ENCODE peak calls at places on chromosomes 6 and 20, in ten cellular contexts. O is esophagus squamous epithelium, R is ovary, Y is thyroid gland, E is Peyer's patch, T is breast epithelium, G is heart left ventricle, F is IMR-90, B is spleen, K is K562. L is an unnamed sample.

GRCh38 chr20:2751868-2752630 is 48.4 kb downstream of the CPXM1 start:
- DNase-seq in O (no peak), R (peak; percentile 64), Y (peak; percentile 54), E (peak; percentile 58), T (no peak), G (no peak), F (no peak), B (peak; percentile 83), K (peak; percentile 44), L (peak; percentile 23)

GRCh38 chr20:44181611-44182010 is 5.4 kb downstream of the JPH2 start:
- DNase-seq in O (no peak), R (no peak), Y (no peak), E (no peak), T (no peak), G (no peak), F (no peak), B (no peak), K (no peak), L (no peak)

GRCh38 chr6:48757661-48758060 is 646.7 kb upstream of the PTCHD4 start:
- DNase-seq in O (no peak), R (no peak), Y (no peak), E (no peak), T (no peak), G (no peak), F (no peak), B (no peak), K (no peak), L (no peak)

GRCh38 chr6:11008821-11009220 is 35.3 kb downstream of the ELOVL2 start:
- DNase-seq in O (no peak), R (no peak), Y (no peak), E (no peak), T (no peak), G (no peak), F (peak; percentile 84), B (no peak), K (no peak), L (no peak)

GRCh38 chr6:67353861-67354260 is 1281.2 kb upstream of the ADGRB3 start:
- DNase-seq in O (no peak), R (no peak), Y (no peak), E (no peak), T (no peak), G (no peak), F (no peak), B (no peak), K (no peak), L (no peak)

GRCh38 chr6:1464796-1465348 is 75.5 kb downstream of the FOXF2 start:
- DNase-seq in O (no peak), R (no peak), Y (no peak), E (no peak), T (no peak), G (no peak), F (no peak), B (no peak), K (no peak), L (no peak)

GRCh38 chr6:21331221-21331620 is 262.3 kb upstream of the SOX4 start:
- DNase-seq in O (no peak), R (peak; percentile 38), Y (peak; percentile 76), E (no peak), T (peak; percentile 53), G (peak; percentile 81), F (no peak), B (no peak), K (no peak), L (no peak)

GRCh38 chr20:4885877-4886276 is 115.4 kb downstream of the SLC23A2 start:
- DNase-seq in O (no peak), R (no peak), Y (no peak), E (no peak), T (no peak), G (no peak), F (no peak), B (no peak), K (no peak), L (no peak)

GRCh38 chr6:22737331-22737730 is 168.0 kb downstream of the HDGFL1 start:
- DNase-seq in O (no peak), R (peak; percentile 66), Y (peak; percentile 19), E (no peak), T (peak; percentile 17), G (peak; percentile 57), F (peak; percentile 53), B (no peak), K (peak; percentile 2), L (peak; percentile 17)

GRCh38 chr6:45209762-45210161 is 118.4 kb upstream of the RUNX2 start:
- DNase-seq in O (no peak), R (no peak), Y (no peak), E (no peak), T (no peak), G (no peak), F (peak; percentile 4), B (no peak), K (no peak), L (no peak)

DNA sequence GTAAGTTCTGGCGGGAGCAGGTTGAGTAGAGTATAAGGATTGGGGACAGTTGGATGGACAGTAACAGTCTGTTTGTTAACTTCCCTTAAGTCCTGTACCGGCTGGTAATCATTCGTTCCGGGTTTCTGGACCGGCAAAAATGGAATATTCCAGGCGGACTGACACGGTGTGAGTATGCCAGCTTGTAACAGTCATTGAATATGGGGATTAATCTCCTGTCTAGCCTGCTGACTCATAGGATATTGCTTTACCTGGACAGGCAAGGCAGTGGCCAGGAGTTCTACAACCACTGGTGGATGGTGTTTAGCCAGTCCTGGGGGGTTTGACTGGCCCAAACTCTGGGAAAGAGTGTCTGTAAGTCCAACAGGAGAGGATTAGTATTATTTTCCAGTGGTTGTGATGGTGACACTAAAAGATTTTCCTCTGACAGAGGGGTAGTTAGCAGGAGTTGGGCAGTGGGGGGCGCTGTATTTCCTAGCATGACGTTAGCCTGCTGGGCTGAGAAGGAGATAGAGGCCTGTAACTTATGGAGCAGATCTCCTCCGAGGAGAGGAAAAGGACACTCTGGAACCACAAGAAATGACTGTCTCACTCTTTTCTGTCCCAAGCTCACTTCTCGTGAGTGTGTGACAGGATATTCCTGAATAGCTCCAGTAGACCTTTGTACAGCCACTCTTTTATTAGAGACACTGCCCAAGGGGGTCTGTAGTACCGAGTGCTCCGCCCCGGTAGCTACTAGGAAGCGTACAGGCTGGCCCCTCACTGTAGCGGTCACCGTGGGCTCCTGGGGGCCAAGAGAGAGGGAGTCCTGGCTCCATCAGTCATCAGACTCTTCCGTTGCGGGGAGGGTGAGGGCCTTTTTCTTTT is 152.2 kb downstream of the TRIM27 start:
- DNase-seq in O (no peak), R (no peak), Y (no peak), E (no peak), T (no peak), G (no peak), F (no peak), B (no peak), K (peak; percentile 91), L (no peak)
- H3K9me3 ChIP-seq in O (no peaks in the 10 kb centered on the region), R (peaks cover 3% of the 10 kb centered on the region), Y (no peaks in the 10 kb centered on the region), E (no peaks in the 10 kb centered on the region), T (no peaks in the 10 kb centered on the region), G (no peaks in the 10 kb centered on the region), F (no peaks in the 10 kb centered on the region), B (no peaks in the 10 kb centered on the region), K (no peaks in the 10 kb centered on the region), L (no peaks in the 10 kb centered on the region)

DNA sequence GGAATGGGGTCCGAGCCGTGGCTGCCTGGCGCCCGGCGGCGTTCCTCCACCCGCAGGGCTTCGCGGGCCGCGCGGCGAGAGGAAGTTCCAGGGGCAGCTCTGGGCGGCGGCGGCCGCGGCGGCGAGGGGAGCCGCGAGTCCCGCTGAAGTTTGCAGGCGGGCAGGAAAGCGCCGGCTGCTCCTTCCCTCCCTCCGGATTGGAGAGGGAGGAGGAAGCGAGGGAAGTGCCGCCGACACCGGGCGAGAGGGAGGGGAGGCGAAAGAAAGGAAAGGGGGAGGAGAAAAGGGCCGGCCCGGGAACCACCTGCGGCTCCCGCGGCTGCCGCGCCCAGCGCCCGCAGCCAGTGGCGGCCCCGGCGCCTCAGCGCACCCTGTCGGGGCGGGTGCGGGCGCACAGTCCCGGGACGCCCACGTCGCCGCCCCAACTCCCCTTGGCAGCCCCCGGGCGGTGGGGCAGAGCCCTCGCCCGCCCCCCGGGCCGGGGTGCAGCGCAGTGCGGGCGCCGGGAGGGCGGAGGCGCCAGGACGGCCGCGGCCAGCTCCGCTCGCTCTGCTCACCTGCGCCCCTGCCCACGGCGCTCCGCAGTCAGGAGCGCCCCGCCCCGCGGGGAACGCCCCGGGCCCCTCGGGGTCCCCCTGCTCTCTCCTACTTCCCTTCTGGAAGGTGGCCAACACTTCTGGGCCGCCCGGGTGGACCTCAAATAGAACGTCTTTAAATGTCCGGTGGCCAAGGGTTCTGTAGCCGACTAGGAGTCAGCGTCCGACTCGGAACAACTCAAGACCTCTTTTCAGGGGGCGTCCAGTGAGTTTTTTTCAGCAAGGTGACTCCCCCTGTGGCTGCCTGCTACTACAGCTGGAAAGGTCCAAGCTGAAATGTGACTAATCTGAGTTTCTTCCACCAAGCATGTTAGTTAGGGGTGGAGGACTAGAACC is 80.3 kb upstream of the CCDC28A start:
- DNase-seq in O (no peak), R (peak; percentile 33), Y (peak; percentile 79), E (peak; percentile 82), T (peak; percentile 48), G (peak; percentile 68), F (peak; percentile 57), B (peak; percentile 91), K (peak; percentile 23), L (peak; percentile 62)
- TF ChIP-seq POLR2A in O (peak; percentile 78), R (no peak), Y (no peak), E (peak; percentile 66), T (no peak), G (no peak), F (no peak), B (no peak), K (no peak), L (no peak)

GRCh38 chr20:35292504-35293285 is 470 bp upstream of the FAM83C start:
- DNase-seq in O (no peak), R (no peak), Y (no peak), E (no peak), T (no peak), G (no peak), F (no peak), B (no peak), K (no peak), L (no peak)

GRCh38 chr20:35288325-35289060 is 3.7 kb downstream of the FAM83C start:
- DNase-seq in O (no peak), R (no peak), Y (peak; percentile 55), E (no peak), T (no peak), G (no peak), F (no peak), B (no peak), K (no peak), L (no peak)

GRCh38 chr20:35290186-35290886 is 1.9 kb downstream of the FAM83C start:
- DNase-seq in O (no peak), R (no peak), Y (no peak), E (no peak), T (no peak), G (no peak), F (no peak), B (no peak), K (no peak), L (no peak)

GRCh38 chr20:35291654-35292503 is at the start of gene FAM83C:
- DNase-seq in O (no peak), R (no peak), Y (no peak), E (no peak), T (no peak), G (no peak), F (no peak), B (no peak), K (no peak), L (no peak)

GRCh38 chr20:35290887-35291417 is 1.3 kb downstream of the FAM83C start:
- DNase-seq in O (no peak), R (no peak), Y (no peak), E (no peak), T (no peak), G (no peak), F (no peak), B (no peak), K (no peak), L (no peak)
- TF ChIP-seq CTCF in O (no peak), R (no peak), Y (no peak), E (no peak), T (no peak), G (no peak), F (no peak), B (no peak), K (no peak), L (no peak)

GRCh38 chr6:15419493-15419892 is 173.6 kb downstream of the JARID2 start:
- DNase-seq in O (no peak), R (no peak), Y (no peak), E (no peak), T (no peak), G (no peak), F (no peak), B (no peak), K (no peak), L (no peak)
- H3K9me3 ChIP-seq in O (no peaks in the 10 kb centered on the region), R (no peaks in the 10 kb centered on the region), Y (peaks cover 6% of the 10 kb centered on the region), E (no peaks in the 10 kb centered on the region), T (peaks cover 9% of the 10 kb centered on the region), G (peaks cover 20% of the 10 kb centered on the region), F (peaks cover 7% of the 10 kb centered on the region), B (peaks cover 27% of the 10 kb centered on the region), K (peaks cover 12% of the 10 kb centered on the region), L (no peaks in the 10 kb centered on the region)